ENCODE peak calls at places on chromosomes 3 and 15, in five cellular contexts. Z, Y, A, Q and R are unnamed samples.

GRCh38 chr3:51935886-51936755 is 5.6 kb downstream of the RRP9 start:
- DNase-seq in Z (peak), Y (no peak), A (no peak), Q (no peak), R (no peak)

GRCh38 chr3:142644502-142644901 is 48.3 kb downstream of the PLS1 start:
- DNase-seq in Z (no peak), Y (no peak), A (no peak), Q (no peak), R (no peak)

GRCh38 chr3:192915306-192915705 is 2.4 kb downstream of the MB21D2 start:
- DNase-seq in Z (no peak), Y (no peak), A (peak), Q (peak), R (peak)

GRCh38 chr3:72388644-72389043 is 459.6 kb downstream of the SHQ1 start:
- DNase-seq in Z (no peak), Y (no peak), A (no peak), Q (no peak), R (no peak)

GRCh38 chr3:107942244-107942643 is 148.6 kb downstream of the CD47 start:
- DNase-seq in Z (no peak), Y (no peak), A (no peak), Q (peak), R (peak)

GRCh38 chr3:36944012-36944640 is 728 bp downstream of the TRANK1 start:
- DNase-seq in Z (peak), Y (peak), A (peak), Q (peak), R (no peak)

GRCh38 chr3:158103956-158104338 is 2.3 kb downstream of the SHOX2 start:
- DNase-seq in Z (no peak), Y (no peak), A (peak), Q (peak), R (no peak)

GRCh38 chr15:81096398-81096797 is 37.7 kb upstream of the CFAP161 start:
- DNase-seq in Z (no peak), Y (no peak), A (no peak), Q (no peak), R (no peak)

GRCh38 chr3:76866729-76867461 is 173.0 kb upstream of the ROBO2 start:
- DNase-seq in Z (no peak), Y (no peak), A (no peak), Q (no peak), R (no peak)

GRCh38 chr15:94324117-94324826 is 92.9 kb downstream of the MCTP2 start:
- DNase-seq in Z (peak), Y (peak), A (peak), Q (peak), R (peak)

GRCh38 chr3:110811050-110811449 is 260.6 kb upstream of the NECTIN3 start:
- DNase-seq in Z (no peak), Y (no peak), A (no peak), Q (peak), R (no peak)

DNA sequence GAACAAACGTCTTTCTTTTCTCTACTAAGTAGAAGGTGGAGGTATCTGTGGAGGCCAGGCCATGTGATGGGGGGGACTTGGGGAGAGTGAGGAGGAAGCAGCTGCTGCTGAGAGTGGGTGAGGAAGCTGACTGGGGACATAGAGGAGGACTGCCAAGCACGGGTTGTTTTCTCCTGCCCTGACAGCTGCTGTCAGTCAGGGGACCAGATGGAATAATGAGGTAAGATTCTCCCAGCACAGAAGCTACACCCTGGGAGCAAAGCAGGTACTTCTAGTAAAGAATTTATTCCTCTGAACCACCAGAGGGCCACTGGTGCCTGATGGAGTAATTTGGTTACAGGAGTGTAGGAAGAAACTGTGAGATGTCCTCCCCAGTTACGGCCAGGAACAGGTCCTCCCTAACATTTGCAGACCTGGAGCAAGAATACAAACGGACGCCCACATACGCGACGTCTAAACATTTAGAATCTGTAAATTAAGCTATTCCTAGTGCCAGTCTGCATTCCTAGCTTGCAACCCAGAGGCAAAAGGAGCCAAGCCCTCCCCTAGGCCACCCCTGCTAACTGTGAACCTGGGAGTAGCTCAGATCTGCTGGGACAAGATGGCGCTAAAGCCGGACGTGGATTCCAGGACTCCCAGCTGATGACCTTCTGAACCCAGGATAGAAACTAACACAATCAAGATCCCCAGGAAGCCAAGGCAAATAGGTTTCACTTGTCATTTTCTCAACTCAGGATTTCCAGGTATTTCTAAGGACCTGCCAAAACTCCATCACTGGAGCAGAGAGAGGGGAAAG is 14.8 kb downstream of the CRYGS start:
- DNase-seq in Z (no peak), Y (no peak), A (no peak), Q (no peak), R (no peak)
- TF ChIP-seq CTCF in Z (no peak), Y (no peak), A (peak), Q (no peak), R (peak)

GRCh38 chr3:58116161-58116955 is 94.4 kb downstream of the DNASE1L3 start:
- DNase-seq in Z (no peak), Y (no peak), A (no peak), Q (no peak), R (no peak)

GRCh38 chr3:58119221-58119620 is 91.6 kb downstream of the DNASE1L3 start:
- DNase-seq in Z (no peak), Y (no peak), A (no peak), Q (no peak), R (no peak)

GRCh38 chr3:58120075-58120812 is 90.5 kb downstream of the DNASE1L3 start:
- DNase-seq in Z (peak), Y (no peak), A (no peak), Q (no peak), R (no peak)

GRCh38 chr3:58117561-58118305 is 93.0 kb downstream of the DNASE1L3 start:
- DNase-seq in Z (peak), Y (peak), A (no peak), Q (peak), R (no peak)

GRCh38 chr3:58116985-58117384 is 93.8 kb downstream of the DNASE1L3 start:
- DNase-seq in Z (no peak), Y (no peak), A (no peak), Q (no peak), R (no peak)
- TF ChIP-seq CTCF in Z (no peak), Y (no peak), A (no peak), Q (no peak), R (no peak)

GRCh38 chr15:50181983-50182232 is at the start of gene SLC27A2:
- DNase-seq in Z (peak), Y (no peak), A (peak), Q (no peak), R (no peak)
- TF ChIP-seq CTCF in Z (peak), Y (no peak), A (peak), Q (no peak), R (peak)

DNA sequence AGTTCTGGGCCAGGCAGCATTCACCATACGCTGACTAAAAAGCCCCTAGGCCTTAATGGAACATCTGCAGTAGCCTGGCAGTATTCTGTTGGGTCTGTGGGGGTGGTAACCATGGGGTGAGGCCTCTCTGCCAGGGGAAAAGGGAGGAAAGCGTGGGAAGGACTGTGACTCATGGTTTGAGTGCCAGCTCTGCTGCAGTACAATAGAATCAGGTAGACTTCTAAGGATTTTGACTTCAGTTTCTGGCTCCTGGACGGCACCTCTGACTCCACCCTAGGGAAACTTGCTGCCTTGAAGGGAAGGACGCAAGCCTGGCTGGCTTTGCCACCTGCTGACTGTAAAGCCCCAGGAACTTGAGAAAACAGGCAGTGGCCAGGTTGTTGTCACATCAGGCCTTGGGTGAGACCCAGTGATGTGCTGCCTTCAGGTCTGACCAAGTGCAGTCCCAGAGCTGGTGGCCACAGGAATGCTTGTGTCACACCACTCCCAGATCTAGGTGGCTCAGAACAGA is 148.6 kb downstream of the SUCNR1 start:
- DNase-seq in Z (no peak), Y (peak), A (no peak), Q (peak), R (peak)
- TF ChIP-seq CTCF in Z (no peak), Y (no peak), A (no peak), Q (no peak), R (no peak)

GRCh38 chr3:128572644-128573105 is 77.9 kb downstream of the RPN1 start:
- DNase-seq in Z (no peak), Y (no peak), A (peak), Q (no peak), R (peak)
- TF ChIP-seq CTCF in Z (peak), Y (no peak), A (peak), Q (peak), R (peak)

GRCh38 chr3:16828815-16829214 is 55.9 kb upstream of the PLCL2 start:
- DNase-seq in Z (no peak), Y (no peak), A (peak), Q (peak), R (peak)
- TF ChIP-seq CTCF in Z (peak), Y (no peak), A (peak), Q (peak), R (no peak)

GRCh38 chr15:57205999-57206398 is 170.3 kb upstream of the CGNL1 start:
- DNase-seq in Z (no peak), Y (no peak), A (no peak), Q (no peak), R (no peak)
- TF ChIP-seq CTCF in Z (no peak), Y (no peak), A (no peak), Q (no peak), R (no peak)

GRCh38 chr3:118760611-118761606 is 273.7 kb downstream of the IGSF11 start:
- DNase-seq in Z (no peak), Y (no peak), A (peak), Q (no peak), R (peak)
- TF ChIP-seq CTCF in Z (no peak), Y (no peak), A (peak), Q (no peak), R (no peak)